ENCODE peak calls at places on chromosomes 3 and 15, in eight cellular contexts. X is HCT116, F is Panc1, W is heart right ventricle, A is right cardiac atrium, G is lung, V is left lung, C is body of pancreas. R is an unnamed sample.
A peak's percentile ranks its signal among the peaks of the same experiment; 100 is the strongest.

GRCh38 chr15:81133782-81134461 is at the start of gene CFAP161:
- ATAC-seq in X (peak; percentile 99), F (peak; percentile 60), W (peak; percentile 97), A (peak; percentile 99), G (peak; percentile 58), V (peak; percentile 93), C (peak; percentile 85), R (peak; percentile 87)

GRCh38 chr15:51163843-51164242 is 69.1 kb upstream of the TNFAIP8L3 start:
- ATAC-seq in X (peak; percentile 66), F (no peak), W (no peak), A (no peak), G (no peak), V (no peak), C (no peak), R (no peak)

GRCh38 chr3:141413387-141414140 is 45.3 kb downstream of the ZBTB38 start:
- ATAC-seq in X (no peak), F (no peak), W (no peak), A (no peak), G (no peak), V (no peak), C (peak; percentile 16), R (no peak)

GRCh38 chr3:169146112-169146665 is 517.3 kb downstream of the MECOM start:
- ATAC-seq in X (peak; percentile 27), F (peak; percentile 55), W (peak; percentile 30), A (peak; percentile 63), G (no peak), V (peak; percentile 14), C (peak; percentile 53), R (peak; percentile 61)

GRCh38 chr3:49057268-49057667 is 28.1 kb upstream of the IMPDH2 start:
- ATAC-seq in X (no peak), F (no peak), W (no peak), A (peak; percentile 35), G (no peak), V (no peak), C (no peak), R (no peak)

GRCh38 chr15:89936051-89936792 is 23.5 kb upstream of the ARPIN start:
- ATAC-seq in X (no peak), F (peak; percentile 55), W (no peak), A (no peak), G (no peak), V (no peak), C (no peak), R (no peak)

GRCh38 chr3:14545251-14545635 is 5.1 kb upstream of the GRIP2 start:
- ATAC-seq in X (no peak), F (no peak), W (no peak), A (no peak), G (no peak), V (no peak), C (no peak), R (no peak)

GRCh38 chr3:155441506-155441905 is 148.0 kb upstream of the STRIT1 start:
- ATAC-seq in X (no peak), F (no peak), W (no peak), A (no peak), G (no peak), V (no peak), C (no peak), R (no peak)

GRCh38 chr3:161212892-161213291 is 8.2 kb upstream of the NMD3 start:
- ATAC-seq in X (no peak), F (no peak), W (no peak), A (no peak), G (no peak), V (no peak), C (no peak), R (no peak)

GRCh38 chr3:173410836-173411235 is 13.3 kb downstream of the NLGN1 start:
- ATAC-seq in X (no peak), F (no peak), W (no peak), A (no peak), G (peak; percentile 10), V (peak; percentile 76), C (no peak), R (no peak)

GRCh38 chr15:58595516-58596238 is 153.8 kb downstream of the ADAM10 start:
- ATAC-seq in X (no peak), F (no peak), W (no peak), A (no peak), G (no peak), V (no peak), C (no peak), R (no peak)

GRCh38 chr3:133592843-133593242 is 19.4 kb downstream of the CDV3 start:
- ATAC-seq in X (no peak), F (no peak), W (no peak), A (no peak), G (no peak), V (no peak), C (no peak), R (no peak)

GRCh38 chr3:193474446-193474845 is 80.2 kb downstream of the ATP13A4 start:
- ATAC-seq in X (no peak), F (no peak), W (no peak), A (no peak), G (no peak), V (no peak), C (no peak), R (no peak)

GRCh38 chr3:26750263-26750662 is 127.7 kb downstream of the LRRC3B start:
- ATAC-seq in X (no peak), F (no peak), W (no peak), A (no peak), G (no peak), V (no peak), C (no peak), R (no peak)

DNA sequence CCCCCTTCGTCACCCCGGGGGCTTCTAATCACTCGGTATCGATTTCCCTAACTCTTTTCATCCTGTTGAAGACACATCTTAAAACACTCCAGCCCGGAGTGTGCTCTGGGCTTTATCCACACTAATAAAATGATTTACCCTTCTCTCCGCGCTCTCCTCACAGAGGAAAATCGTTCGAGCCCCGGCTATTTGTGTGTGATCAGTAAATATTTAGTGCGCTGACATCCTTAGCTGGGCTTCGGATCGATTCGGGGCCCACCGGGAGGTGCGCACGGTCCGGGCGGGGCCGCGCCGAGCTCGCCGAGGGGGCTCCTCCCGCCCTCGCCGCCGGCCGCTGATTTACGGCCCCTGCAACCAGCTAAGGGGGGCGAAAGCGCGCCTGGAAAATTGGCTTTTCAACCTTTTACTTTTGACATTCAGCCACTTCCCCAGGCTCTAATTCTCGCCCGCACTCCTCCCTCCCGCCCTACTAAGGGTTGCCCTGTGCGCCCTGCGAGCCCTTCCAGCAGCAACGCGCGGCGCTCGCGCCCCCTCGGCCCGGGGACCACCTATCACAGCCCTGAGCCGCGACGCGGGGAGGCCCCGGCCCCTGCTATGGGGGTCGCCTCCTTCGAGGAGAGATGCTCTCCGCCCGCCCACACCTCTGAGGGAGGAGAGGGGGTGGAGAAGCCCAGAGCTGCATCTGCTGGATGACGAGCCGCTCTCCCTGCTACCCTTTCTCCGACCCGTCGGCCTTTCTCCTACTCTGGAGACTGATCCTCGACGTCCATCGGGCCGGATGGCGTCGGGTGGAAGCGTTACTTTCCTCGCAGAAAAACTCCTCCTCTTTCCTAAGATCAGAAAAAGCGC is 7.9 kb upstream of the NR2F2 start:
- ATAC-seq in X (no peak), F (peak; percentile 5), W (peak; percentile 30), A (peak; percentile 62), G (no peak), V (no peak), C (peak; percentile 10), R (peak; percentile 17)
- H3K27me3 ChIP-seq in X (no peaks in the 10 kb centered on the region), F (no peaks in the 10 kb centered on the region), W (peaks cover 86% of the 10 kb centered on the region), A (no peaks in the 10 kb centered on the region), G (peaks cover 5% of the 10 kb centered on the region), V (peaks cover 92% of the 10 kb centered on the region), C (peaks cover 15% of the 10 kb centered on the region), R (no peaks in the 10 kb centered on the region)

GRCh38 chr3:124032881-124033359 is 41.0 kb upstream of the ROPN1 start:
- ATAC-seq in X (peak; percentile 98), F (peak; percentile 98), W (peak; percentile 96), A (peak; percentile 95), G (peak; percentile 89), V (peak; percentile 98), C (peak; percentile 93), R (peak; percentile 96)
- H3K27me3 ChIP-seq in X (peaks cover 46% of the 10 kb centered on the region), F (peaks cover 45% of the 10 kb centered on the region), W (no peaks in the 10 kb centered on the region), A (no peaks in the 10 kb centered on the region), G (no peaks in the 10 kb centered on the region), V (peaks cover 89% of the 10 kb centered on the region), C (no peaks in the 10 kb centered on the region), R (peaks cover 16% of the 10 kb centered on the region)

GRCh38 chr3:57863380-57863779 is 107.3 kb downstream of the SLMAP start:
- ATAC-seq in X (no peak), F (no peak), W (no peak), A (no peak), G (no peak), V (no peak), C (no peak), R (no peak)

GRCh38 chr3:57864853-57865252 is 108.7 kb downstream of the SLMAP start:
- ATAC-seq in X (no peak), F (no peak), W (no peak), A (no peak), G (no peak), V (no peak), C (no peak), R (no peak)

GRCh38 chr3:57862894-57863293 is 106.8 kb downstream of the SLMAP start:
- ATAC-seq in X (no peak), F (no peak), W (no peak), A (no peak), G (no peak), V (no peak), C (no peak), R (no peak)
- H3K27me3 ChIP-seq in X (no peaks in the 10 kb centered on the region), F (no peaks in the 10 kb centered on the region), W (no peaks in the 10 kb centered on the region), A (no peaks in the 10 kb centered on the region), G (no peaks in the 10 kb centered on the region), V (no peaks in the 10 kb centered on the region), C (no peaks in the 10 kb centered on the region), R (no peaks in the 10 kb centered on the region)

GRCh38 chr3:184559336-184559735 is 2.2 kb upstream of the EPHB3 start:
- ATAC-seq in X (no peak), F (no peak), W (no peak), A (no peak), G (no peak), V (no peak), C (peak; percentile 25), R (no peak)

GRCh38 chr3:184556502-184557347 is 4.9 kb upstream of the EPHB3 start:
- ATAC-seq in X (no peak), F (no peak), W (no peak), A (no peak), G (no peak), V (no peak), C (no peak), R (no peak)

GRCh38 chr3:184554470-184554869 is 7.1 kb upstream of the EPHB3 start:
- ATAC-seq in X (no peak), F (no peak), W (no peak), A (no peak), G (no peak), V (no peak), C (no peak), R (no peak)

GRCh38 chr3:184558726-184559125 is 2.9 kb upstream of the EPHB3 start:
- ATAC-seq in X (no peak), F (no peak), W (no peak), A (no peak), G (no peak), V (no peak), C (no peak), R (no peak)

DNA sequence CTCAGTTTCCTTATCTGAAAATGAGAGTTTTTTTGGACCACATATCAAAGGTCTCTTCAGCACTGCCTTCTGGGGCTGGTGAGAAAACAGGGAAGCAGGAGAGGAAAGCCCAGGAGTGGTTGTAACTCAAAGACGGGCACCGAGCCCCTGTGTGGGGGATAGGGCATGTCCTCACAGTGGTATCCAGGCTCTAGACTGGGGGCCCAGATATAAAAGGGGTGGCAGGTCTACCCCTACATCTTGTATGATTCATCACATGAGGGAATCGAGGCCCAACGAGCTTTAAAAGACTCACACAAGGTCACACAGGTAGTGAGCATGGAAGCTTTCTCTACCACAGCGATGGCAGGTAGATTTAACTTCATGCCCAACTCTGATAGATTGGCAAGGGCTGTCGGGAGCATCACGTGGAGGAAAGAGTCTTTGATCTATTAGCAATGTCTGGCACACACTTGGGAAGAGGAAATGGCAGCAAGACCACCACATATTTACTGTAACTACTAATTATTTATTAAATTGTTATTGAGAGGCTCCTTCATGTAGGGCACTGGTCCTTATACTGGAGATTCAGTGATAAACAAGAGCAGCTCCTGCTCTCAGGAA is 4.1 kb upstream of the EPHB3 start:
- ATAC-seq in X (no peak), F (no peak), W (no peak), A (no peak), G (no peak), V (no peak), C (no peak), R (no peak)
- H3K27me3 ChIP-seq in X (no peaks in the 10 kb centered on the region), F (peaks cover 2% of the 10 kb centered on the region), W (peaks cover 47% of the 10 kb centered on the region), A (no peaks in the 10 kb centered on the region), G (no peaks in the 10 kb centered on the region), V (peaks cover 36% of the 10 kb centered on the region), C (no peaks in the 10 kb centered on the region), R (no peaks in the 10 kb centered on the region)